ENCODE peak calls at places on chromosomes 6 and 20, in nine cellular contexts. One of them, this sample, is unnamed. For H3K9me3, the result is how much of the 10 kb centered on the place peaks cover.

GRCh38 chr6:37689356-37689755 is 8.3 kb downstream of the MDGA1 start:
- DNase-seq in naive thymus-derived CD4-positive, alpha-beta T cell: no peak
- DNase-seq in H1: no peak
- DNase-seq in lower lobe of right lung: no peak
- DNase-seq in mammary epithelial cell: no peak
- DNase-seq in PC-3: no peak
- DNase-seq in aorta: no peak
- DNase-seq in hepatocyte: no peak
- DNase-seq in heart left ventricle: no peak
- DNase-seq in this sample: no peak

GRCh38 chr6:46888578-46888977 is 33.2 kb downstream of the ADGRF5 start:
- DNase-seq in PC-3: peak
- DNase-seq in mammary epithelial cell: peak
- DNase-seq in heart left ventricle: no peak
- DNase-seq in naive thymus-derived CD4-positive, alpha-beta T cell: no peak
- DNase-seq in hepatocyte: no peak
- DNase-seq in lower lobe of right lung: no peak
- DNase-seq in aorta: no peak
- DNase-seq in H1: no peak
- DNase-seq in this sample: no peak

GRCh38 chr6:157148391-157149323 is 174.7 kb downstream of the TMEM242 start:
- DNase-seq in naive thymus-derived CD4-positive, alpha-beta T cell: no peak
- DNase-seq in PC-3: peak
- DNase-seq in aorta: peak
- DNase-seq in heart left ventricle: peak
- DNase-seq in hepatocyte: no peak
- DNase-seq in H1: no peak
- DNase-seq in mammary epithelial cell: peak
- DNase-seq in lower lobe of right lung: no peak
- DNase-seq in this sample: peak

GRCh38 chr20:19363439-19363838 is 151.0 kb downstream of the SLC24A3 start:
- DNase-seq in mammary epithelial cell: no peak
- DNase-seq in heart left ventricle: no peak
- DNase-seq in naive thymus-derived CD4-positive, alpha-beta T cell: no peak
- DNase-seq in H1: no peak
- DNase-seq in PC-3: no peak
- DNase-seq in hepatocyte: no peak
- DNase-seq in aorta: no peak
- DNase-seq in lower lobe of right lung: no peak
- DNase-seq in this sample: no peak

GRCh38 chr20:46251211-46251673 is 57.1 kb downstream of the CDH22 start:
- DNase-seq in PC-3: no peak
- DNase-seq in mammary epithelial cell: no peak
- DNase-seq in aorta: no peak
- DNase-seq in H1: no peak
- DNase-seq in heart left ventricle: no peak
- DNase-seq in hepatocyte: peak
- DNase-seq in naive thymus-derived CD4-positive, alpha-beta T cell: no peak
- DNase-seq in lower lobe of right lung: no peak
- DNase-seq in this sample: no peak

GRCh38 chr6:71645299-71645698 is 241.1 kb upstream of the RIMS1 start:
- DNase-seq in heart left ventricle: no peak
- DNase-seq in H1: no peak
- DNase-seq in naive thymus-derived CD4-positive, alpha-beta T cell: no peak
- DNase-seq in lower lobe of right lung: no peak
- DNase-seq in aorta: no peak
- DNase-seq in mammary epithelial cell: no peak
- DNase-seq in PC-3: no peak
- DNase-seq in hepatocyte: no peak
- DNase-seq in this sample: no peak

GRCh38 chr20:44429419-44430269 is 46.0 kb upstream of the TTPAL start:
- DNase-seq in PC-3: no peak
- DNase-seq in H1: no peak
- DNase-seq in hepatocyte: no peak
- DNase-seq in aorta: no peak
- DNase-seq in mammary epithelial cell: no peak
- DNase-seq in naive thymus-derived CD4-positive, alpha-beta T cell: no peak
- DNase-seq in heart left ventricle: no peak
- DNase-seq in lower lobe of right lung: no peak
- DNase-seq in this sample: no peak

GRCh38 chr20:63586797-63587196 is 12.8 kb upstream of the HELZ2 start:
- DNase-seq in PC-3: no peak
- DNase-seq in H1: no peak
- DNase-seq in naive thymus-derived CD4-positive, alpha-beta T cell: no peak
- DNase-seq in aorta: no peak
- DNase-seq in lower lobe of right lung: no peak
- DNase-seq in heart left ventricle: no peak
- DNase-seq in mammary epithelial cell: no peak
- DNase-seq in hepatocyte: no peak
- DNase-seq in this sample: no peak

GRCh38 chr6:92114797-92115196 is 1304.6 kb downstream of the EPHA7 start:
- DNase-seq in PC-3: no peak
- DNase-seq in naive thymus-derived CD4-positive, alpha-beta T cell: no peak
- DNase-seq in aorta: no peak
- DNase-seq in H1: no peak
- DNase-seq in mammary epithelial cell: no peak
- DNase-seq in lower lobe of right lung: no peak
- DNase-seq in hepatocyte: no peak
- DNase-seq in heart left ventricle: no peak
- DNase-seq in this sample: no peak

GRCh38 chr20:55744896-55745295 is 260.4 kb downstream of the CBLN4 start:
- DNase-seq in hepatocyte: peak
- DNase-seq in aorta: no peak
- DNase-seq in lower lobe of right lung: no peak
- DNase-seq in heart left ventricle: no peak
- DNase-seq in naive thymus-derived CD4-positive, alpha-beta T cell: no peak
- DNase-seq in PC-3: no peak
- DNase-seq in mammary epithelial cell: no peak
- DNase-seq in H1: no peak
- DNase-seq in this sample: no peak

GRCh38 chr6:11204987-11205386 is 27.5 kb downstream of the NEDD9 start:
- DNase-seq in naive thymus-derived CD4-positive, alpha-beta T cell: no peak
- DNase-seq in lower lobe of right lung: no peak
- DNase-seq in heart left ventricle: no peak
- DNase-seq in hepatocyte: no peak
- DNase-seq in aorta: no peak
- DNase-seq in H1: no peak
- DNase-seq in mammary epithelial cell: no peak
- DNase-seq in PC-3: no peak
- DNase-seq in this sample: no peak

GRCh38 chr6:150894935-150895686 is 29.6 kb downstream of the MTHFD1L start:
- DNase-seq in lower lobe of right lung: no peak
- DNase-seq in aorta: no peak
- DNase-seq in heart left ventricle: peak
- DNase-seq in naive thymus-derived CD4-positive, alpha-beta T cell: no peak
- DNase-seq in H1: no peak
- DNase-seq in PC-3: peak
- DNase-seq in mammary epithelial cell: peak
- DNase-seq in hepatocyte: peak
- DNase-seq in this sample: no peak

GRCh38 chr20:36181934-36182603 is 27.5 kb downstream of the EPB41L1 start:
- DNase-seq in aorta: no peak
- DNase-seq in heart left ventricle: no peak
- DNase-seq in lower lobe of right lung: no peak
- DNase-seq in H1: no peak
- DNase-seq in hepatocyte: no peak
- DNase-seq in PC-3: no peak
- DNase-seq in mammary epithelial cell: no peak
- DNase-seq in naive thymus-derived CD4-positive, alpha-beta T cell: no peak
- DNase-seq in this sample: no peak

GRCh38 chr6:82842721-82843120 is 222.9 kb downstream of the UBE3D start:
- DNase-seq in naive thymus-derived CD4-positive, alpha-beta T cell: no peak
- DNase-seq in heart left ventricle: no peak
- DNase-seq in lower lobe of right lung: no peak
- DNase-seq in H1: no peak
- DNase-seq in PC-3: no peak
- DNase-seq in mammary epithelial cell: peak
- DNase-seq in hepatocyte: no peak
- DNase-seq in aorta: no peak
- DNase-seq in this sample: no peak

GRCh38 chr6:133251688-133252087 is 10.5 kb downstream of the EYA4 start:
- DNase-seq in naive thymus-derived CD4-positive, alpha-beta T cell: no peak
- DNase-seq in hepatocyte: no peak
- DNase-seq in mammary epithelial cell: no peak
- DNase-seq in lower lobe of right lung: no peak
- DNase-seq in heart left ventricle: no peak
- DNase-seq in H1: no peak
- DNase-seq in aorta: no peak
- DNase-seq in PC-3: no peak
- DNase-seq in this sample: no peak

GRCh38 chr6:148885920-148886845 is 139.4 kb downstream of the UST start:
- DNase-seq in H1: no peak
- DNase-seq in mammary epithelial cell: peak
- DNase-seq in aorta: no peak
- DNase-seq in PC-3: no peak
- DNase-seq in heart left ventricle: no peak
- DNase-seq in hepatocyte: no peak
- DNase-seq in lower lobe of right lung: no peak
- DNase-seq in naive thymus-derived CD4-positive, alpha-beta T cell: no peak
- DNase-seq in this sample: no peak

GRCh38 chr20:53734006-53734688 is 140.5 kb upstream of the ZNF217 start:
- DNase-seq in heart left ventricle: no peak
- DNase-seq in lower lobe of right lung: no peak
- DNase-seq in H1: no peak
- DNase-seq in aorta: no peak
- DNase-seq in mammary epithelial cell: no peak
- DNase-seq in hepatocyte: no peak
- DNase-seq in PC-3: no peak
- DNase-seq in naive thymus-derived CD4-positive, alpha-beta T cell: no peak
- DNase-seq in this sample: no peak

GRCh38 chr20:10314198-10314597 is 95.6 kb downstream of the SNAP25 start:
- DNase-seq in hepatocyte: no peak
- DNase-seq in naive thymus-derived CD4-positive, alpha-beta T cell: no peak
- DNase-seq in mammary epithelial cell: no peak
- DNase-seq in lower lobe of right lung: no peak
- DNase-seq in PC-3: no peak
- DNase-seq in H1: no peak
- DNase-seq in heart left ventricle: no peak
- DNase-seq in aorta: no peak
- DNase-seq in this sample: no peak

GRCh38 chr6:27565839-27566779 is 93.2 kb upstream of the ZNF184 start:
- DNase-seq in hepatocyte: peak
- DNase-seq in lower lobe of right lung: no peak
- DNase-seq in mammary epithelial cell: no peak
- DNase-seq in H1: no peak
- DNase-seq in heart left ventricle: no peak
- DNase-seq in aorta: no peak
- DNase-seq in naive thymus-derived CD4-positive, alpha-beta T cell: no peak
- DNase-seq in PC-3: no peak
- DNase-seq in this sample: no peak
- H3K4me3 ChIP-seq in hepatocyte: peak
- H3K4me3 ChIP-seq in lower lobe of right lung: no peak
- H3K4me3 ChIP-seq in mammary epithelial cell: peak
- H3K4me3 ChIP-seq in H1: peak
- H3K4me3 ChIP-seq in heart left ventricle: no peak
- H3K4me3 ChIP-seq in aorta: no peak
- H3K4me3 ChIP-seq in naive thymus-derived CD4-positive, alpha-beta T cell: no peak
- H3K4me3 ChIP-seq in PC-3: no peak
- H3K4me3 ChIP-seq in this sample: no peak

DNA sequence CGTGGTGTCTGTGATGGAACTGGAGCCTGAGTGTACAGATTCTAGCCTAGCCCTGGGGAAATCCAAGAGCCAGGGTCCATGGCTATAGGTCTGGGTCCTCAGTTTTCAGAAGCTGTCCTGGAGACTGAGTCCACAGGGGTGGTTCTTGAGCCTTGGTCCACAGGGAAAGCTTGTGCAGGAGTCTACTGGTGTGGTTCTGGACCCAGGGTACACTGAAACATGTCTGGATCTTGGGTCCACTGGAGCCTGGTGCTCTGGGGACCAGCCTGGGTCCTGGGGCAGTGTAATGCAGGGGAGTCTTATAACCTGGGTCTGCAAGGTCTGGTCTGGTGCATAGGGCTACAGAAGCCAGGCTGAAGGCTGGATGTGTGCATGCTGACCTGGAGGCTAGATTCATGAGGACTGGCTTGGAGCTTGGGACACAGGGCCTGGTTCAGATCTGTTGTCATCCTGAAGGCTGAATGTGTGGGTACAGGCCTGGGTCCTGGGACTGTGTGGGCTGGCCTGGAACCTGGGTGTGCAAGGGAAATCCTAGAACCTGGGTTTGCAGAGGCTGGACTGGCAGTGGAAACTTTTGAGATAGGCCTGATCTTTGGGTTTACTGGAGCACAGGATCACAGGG is 5.5 kb downstream of the CST9L start:
- DNase-seq in hepatocyte: no peak
- DNase-seq in aorta: no peak
- DNase-seq in mammary epithelial cell: no peak
- DNase-seq in naive thymus-derived CD4-positive, alpha-beta T cell: no peak
- DNase-seq in H1: no peak
- DNase-seq in PC-3: no peak
- DNase-seq in heart left ventricle: no peak
- DNase-seq in lower lobe of right lung: no peak
- DNase-seq in this sample: no peak
- H3K9me3 ChIP-seq in hepatocyte: under half
- H3K9me3 ChIP-seq in aorta: under half
- H3K9me3 ChIP-seq in mammary epithelial cell: under half
- H3K9me3 ChIP-seq in naive thymus-derived CD4-positive, alpha-beta T cell: under half
- H3K9me3 ChIP-seq in H1: under half
- H3K9me3 ChIP-seq in PC-3: under half
- H3K9me3 ChIP-seq in heart left ventricle: under half
- H3K9me3 ChIP-seq in lower lobe of right lung: under half
- H3K9me3 ChIP-seq in this sample: under half

DNA sequence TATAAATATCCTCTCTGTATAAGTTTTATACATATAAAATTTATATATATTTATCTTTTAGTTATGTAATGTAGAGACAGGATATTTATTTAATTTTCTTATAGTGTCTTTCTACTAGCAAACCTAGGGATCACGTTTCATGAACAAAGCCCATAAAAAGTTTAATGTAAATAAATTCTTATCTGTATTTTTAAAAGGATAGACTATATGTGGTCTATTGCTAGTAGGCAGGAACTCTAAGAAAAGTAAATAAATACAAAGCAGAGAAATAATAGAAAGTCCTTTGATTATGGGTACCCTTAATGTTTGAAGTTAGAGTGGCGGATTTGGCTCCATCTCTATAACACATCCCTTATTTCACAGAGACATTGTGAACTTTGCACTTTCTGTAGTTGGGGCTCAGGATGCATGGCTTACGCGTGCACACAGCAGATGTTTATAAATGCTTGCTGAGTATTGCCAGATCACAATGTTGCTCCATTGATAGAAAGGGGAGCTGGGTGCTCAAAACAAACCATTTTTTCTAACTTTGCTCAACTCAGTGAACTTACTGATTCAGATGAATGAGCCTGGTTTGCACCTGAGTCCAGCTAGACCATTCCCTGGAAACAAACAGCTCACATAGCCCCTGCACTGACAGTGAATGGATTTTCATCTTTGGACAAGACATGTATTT is 179.1 kb downstream of the SYNE1 start:
- DNase-seq in H1: no peak
- DNase-seq in aorta: no peak
- DNase-seq in naive thymus-derived CD4-positive, alpha-beta T cell: no peak
- DNase-seq in PC-3: no peak
- DNase-seq in hepatocyte: no peak
- DNase-seq in heart left ventricle: no peak
- DNase-seq in lower lobe of right lung: no peak
- DNase-seq in mammary epithelial cell: no peak
- DNase-seq in this sample: no peak
- H3K4me3 ChIP-seq in H1: no peak
- H3K4me3 ChIP-seq in aorta: no peak
- H3K4me3 ChIP-seq in naive thymus-derived CD4-positive, alpha-beta T cell: no peak
- H3K4me3 ChIP-seq in PC-3: no peak
- H3K4me3 ChIP-seq in hepatocyte: no peak
- H3K4me3 ChIP-seq in heart left ventricle: no peak
- H3K4me3 ChIP-seq in lower lobe of right lung: no peak
- H3K4me3 ChIP-seq in mammary epithelial cell: no peak
- H3K4me3 ChIP-seq in this sample: no peak

GRCh38 chr20:42697962-42698361 is 491.7 kb downstream of the PTPRT start:
- DNase-seq in aorta: no peak
- DNase-seq in hepatocyte: no peak
- DNase-seq in H1: no peak
- DNase-seq in PC-3: no peak
- DNase-seq in mammary epithelial cell: no peak
- DNase-seq in heart left ventricle: no peak
- DNase-seq in naive thymus-derived CD4-positive, alpha-beta T cell: no peak
- DNase-seq in lower lobe of right lung: no peak
- DNase-seq in this sample: no peak
- H3K9me3 ChIP-seq in aorta: under half
- H3K9me3 ChIP-seq in hepatocyte: under half
- H3K9me3 ChIP-seq in H1: under half
- H3K9me3 ChIP-seq in PC-3: under half
- H3K9me3 ChIP-seq in mammary epithelial cell: under half
- H3K9me3 ChIP-seq in heart left ventricle: under half
- H3K9me3 ChIP-seq in naive thymus-derived CD4-positive, alpha-beta T cell: under half
- H3K9me3 ChIP-seq in lower lobe of right lung: under half
- H3K9me3 ChIP-seq in this sample: under half

This sample was measured in tibial artery.